ENCODE peak calls at places on chromosomes 12 and 14, in five cellular contexts. One of them, this sample, is unnamed.

GRCh38 chr14:96445844-96446710 is 54.1 kb downstream of the AK7 start:
- DNase-seq in coronary artery: no peak
- DNase-seq in astrocyte of the spinal cord: no peak
- DNase-seq in fibroblast of mammary gland: no peak
- DNase-seq in astrocyte: no peak
- DNase-seq in this sample: no peak

GRCh38 chr12:58695263-58695662 is 225.0 kb downstream of the LRIG3 start:
- DNase-seq in coronary artery: no peak
- DNase-seq in astrocyte of the spinal cord: no peak
- DNase-seq in fibroblast of mammary gland: no peak
- DNase-seq in astrocyte: no peak
- DNase-seq in this sample: no peak

GRCh38 chr12:57756406-57757341 is 1.8 kb downstream of the MARCHF9 start:
- DNase-seq in coronary artery: no peak
- DNase-seq in astrocyte of the spinal cord: no peak
- DNase-seq in fibroblast of mammary gland: no peak
- DNase-seq in astrocyte: no peak
- DNase-seq in this sample: peak; percentile 40

GRCh38 chr14:37232907-37233481 is 35.3 kb downstream of the MIPOL1 start:
- DNase-seq in coronary artery: no peak
- DNase-seq in astrocyte of the spinal cord: peak; percentile 66
- DNase-seq in fibroblast of mammary gland: peak; percentile 75
- DNase-seq in astrocyte: peak; percentile 27
- DNase-seq in this sample: peak; percentile 71

GRCh38 chr14:23481362-23481970 is 12.0 kb downstream of the NGDN start:
- DNase-seq in coronary artery: no peak
- DNase-seq in astrocyte of the spinal cord: peak; percentile 20
- DNase-seq in fibroblast of mammary gland: peak; percentile 27
- DNase-seq in astrocyte: no peak
- DNase-seq in this sample: peak; percentile 47

GRCh38 chr12:46177020-46177419 is 91.8 kb downstream of the SLC38A1 start:
- DNase-seq in coronary artery: no peak
- DNase-seq in astrocyte of the spinal cord: no peak
- DNase-seq in fibroblast of mammary gland: no peak
- DNase-seq in astrocyte: no peak
- DNase-seq in this sample: no peak

GRCh38 chr12:51972849-51973273 is 21.4 kb downstream of the ACVR1B start:
- DNase-seq in coronary artery: peak; percentile 75
- DNase-seq in astrocyte of the spinal cord: peak; percentile 50
- DNase-seq in fibroblast of mammary gland: peak; percentile 89
- DNase-seq in astrocyte: peak; percentile 92
- DNase-seq in this sample: peak; percentile 94

GRCh38 chr12:56954956-56955355 is 2.5 kb downstream of the RDH16 start:
- DNase-seq in coronary artery: no peak
- DNase-seq in astrocyte of the spinal cord: no peak
- DNase-seq in fibroblast of mammary gland: no peak
- DNase-seq in astrocyte: no peak
- DNase-seq in this sample: no peak

GRCh38 chr14:85416771-85417170 is 113.2 kb upstream of the FLRT2 start:
- DNase-seq in coronary artery: no peak
- DNase-seq in astrocyte of the spinal cord: peak; percentile 62
- DNase-seq in fibroblast of mammary gland: peak; percentile 84
- DNase-seq in astrocyte: peak; percentile 77
- DNase-seq in this sample: peak; percentile 83

GRCh38 chr12:111107392-111108178 is 187.2 kb upstream of the MYL2 start:
- DNase-seq in coronary artery: no peak
- DNase-seq in astrocyte of the spinal cord: no peak
- DNase-seq in fibroblast of mammary gland: no peak
- DNase-seq in astrocyte: no peak
- DNase-seq in this sample: no peak

GRCh38 chr12:124167141-124167540 is 127.8 kb upstream of the RFLNA start:
- DNase-seq in coronary artery: no peak
- DNase-seq in astrocyte of the spinal cord: no peak
- DNase-seq in fibroblast of mammary gland: no peak
- DNase-seq in astrocyte: no peak
- DNase-seq in this sample: no peak

GRCh38 chr14:72610831-72611200 is 283.1 kb downstream of the DPF3 start:
- DNase-seq in coronary artery: peak; percentile 66
- DNase-seq in astrocyte of the spinal cord: no peak
- DNase-seq in fibroblast of mammary gland: no peak
- DNase-seq in astrocyte: peak; percentile 53
- DNase-seq in this sample: no peak

DNA sequence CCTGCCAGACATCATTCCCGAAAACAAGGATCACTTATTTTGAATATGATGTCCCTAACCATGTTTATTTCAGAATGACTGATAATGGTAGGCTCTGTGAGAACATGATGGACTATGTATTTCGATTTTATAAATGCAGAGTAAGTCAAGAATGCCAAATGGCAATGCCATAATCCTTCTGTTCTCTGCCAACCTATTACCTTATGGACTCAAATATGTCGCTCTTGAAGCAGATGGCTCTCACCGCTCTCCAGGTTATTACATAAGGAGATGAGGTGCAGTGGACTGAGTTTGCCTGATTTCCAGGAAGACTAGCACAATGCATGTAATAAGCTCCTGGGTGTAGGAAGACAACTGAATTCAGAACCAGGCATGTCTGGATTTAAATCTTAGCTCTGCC is 227.2 kb downstream of the BTG1 start:
- DNase-seq in coronary artery: no peak
- DNase-seq in astrocyte of the spinal cord: no peak
- DNase-seq in fibroblast of mammary gland: no peak
- DNase-seq in astrocyte: no peak
- DNase-seq in this sample: no peak
- H3K4me3 ChIP-seq in coronary artery: no peak overlapping the region
- H3K4me3 ChIP-seq in astrocyte of the spinal cord: no peak overlapping the region
- H3K4me3 ChIP-seq in fibroblast of mammary gland: no peak overlapping the region
- H3K4me3 ChIP-seq in astrocyte: no peak overlapping the region
- H3K4me3 ChIP-seq in this sample: no peak overlapping the region

DNA sequence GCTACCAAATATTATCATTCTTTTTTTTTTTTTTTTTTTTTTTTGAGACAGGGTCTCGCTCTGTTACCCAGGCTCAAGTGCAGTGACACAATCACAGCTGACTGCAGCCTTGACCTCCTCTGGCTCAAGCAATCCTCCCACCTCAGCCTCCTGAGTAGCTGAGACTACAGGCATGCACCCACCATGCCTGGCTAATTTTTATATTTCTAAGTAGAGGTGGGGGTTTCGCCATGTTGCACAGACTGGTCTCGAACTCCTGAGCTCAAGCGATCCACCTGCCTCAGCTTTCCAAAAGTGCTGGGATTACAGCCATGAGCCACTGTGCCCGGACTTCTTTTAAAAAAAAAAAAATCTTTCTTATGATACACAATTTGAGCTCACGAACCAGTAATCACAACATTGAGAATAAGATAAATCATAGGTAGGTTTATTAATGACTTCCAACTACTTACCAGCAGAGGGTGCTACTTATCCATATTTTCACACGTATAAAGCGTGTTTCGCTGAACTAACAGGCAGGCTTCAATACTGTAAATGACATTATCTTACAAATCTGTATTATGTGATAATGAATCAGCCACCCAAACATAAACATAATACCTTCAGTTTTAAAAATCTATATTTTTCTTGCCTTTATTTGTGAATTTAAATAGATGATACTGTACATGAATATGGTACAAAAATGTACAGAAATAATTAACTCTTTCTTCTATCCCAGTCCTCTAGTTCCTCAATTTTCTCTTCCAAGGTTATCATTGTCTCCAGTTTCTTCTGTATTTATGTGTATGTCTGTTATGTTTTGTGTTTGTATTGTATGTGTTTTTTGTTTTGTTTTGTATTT is 42.5 kb upstream of the BCAT1 start:
- DNase-seq in coronary artery: no peak
- DNase-seq in astrocyte of the spinal cord: peak; percentile 75
- DNase-seq in fibroblast of mammary gland: peak; percentile 70
- DNase-seq in astrocyte: peak; percentile 32
- DNase-seq in this sample: peak; percentile 75
- TF ChIP-seq CTCF in coronary artery: peak; percentile 34
- TF ChIP-seq CTCF in astrocyte of the spinal cord: peak; percentile 34
- TF ChIP-seq CTCF in fibroblast of mammary gland: peak; percentile 52
- TF ChIP-seq CTCF in astrocyte: peak; percentile 62
- TF ChIP-seq CTCF in this sample: peak; percentile 51

GRCh38 chr14:81449576-81449975 is 49.5 kb upstream of the STON2 start:
- DNase-seq in coronary artery: no peak
- DNase-seq in astrocyte of the spinal cord: no peak
- DNase-seq in fibroblast of mammary gland: no peak
- DNase-seq in astrocyte: no peak
- DNase-seq in this sample: no peak
- H3K4me3 ChIP-seq in coronary artery: no peak overlapping the region
- H3K4me3 ChIP-seq in astrocyte of the spinal cord: no peak overlapping the region
- H3K4me3 ChIP-seq in fibroblast of mammary gland: no peak overlapping the region
- H3K4me3 ChIP-seq in astrocyte: no peak overlapping the region
- H3K4me3 ChIP-seq in this sample: no peak overlapping the region

DNA sequence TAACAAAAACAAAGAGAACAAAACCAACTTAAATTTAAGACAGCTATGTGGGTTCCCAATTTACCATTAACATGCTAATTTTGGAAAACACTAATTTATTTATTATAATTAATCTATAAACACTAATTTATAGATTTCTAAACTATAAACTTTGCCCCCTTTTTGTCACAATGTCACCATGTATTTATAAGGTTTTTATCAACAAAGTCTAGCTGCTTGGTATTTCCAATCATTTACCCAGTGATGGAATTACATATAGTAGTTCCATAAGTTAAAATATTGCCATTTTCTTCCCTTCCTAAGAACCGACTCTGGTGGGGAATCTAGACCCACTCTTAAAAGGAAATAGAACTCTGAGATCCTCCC is 140.7 kb downstream of the PPM1H start:
- DNase-seq in coronary artery: no peak
- DNase-seq in astrocyte of the spinal cord: no peak
- DNase-seq in fibroblast of mammary gland: no peak
- DNase-seq in astrocyte: no peak
- DNase-seq in this sample: no peak
- TF ChIP-seq CTCF in coronary artery: no peak
- TF ChIP-seq CTCF in astrocyte of the spinal cord: no peak
- TF ChIP-seq CTCF in fibroblast of mammary gland: no peak
- TF ChIP-seq CTCF in astrocyte: no peak
- TF ChIP-seq CTCF in this sample: no peak

GRCh38 chr12:7113389-7113871 is 4.4 kb upstream of the C1RL start:
- DNase-seq in coronary artery: no peak
- DNase-seq in astrocyte of the spinal cord: peak; percentile 39
- DNase-seq in fibroblast of mammary gland: peak; percentile 56
- DNase-seq in astrocyte: no peak
- DNase-seq in this sample: peak; percentile 64
- H3K4me3 ChIP-seq in coronary artery: no peak overlapping the region
- H3K4me3 ChIP-seq in astrocyte of the spinal cord: no peak overlapping the region
- H3K4me3 ChIP-seq in fibroblast of mammary gland: no peak overlapping the region
- H3K4me3 ChIP-seq in astrocyte: no peak overlapping the region
- H3K4me3 ChIP-seq in this sample: no peak overlapping the region

GRCh38 chr12:50765325-50765911 is 1.5 kb downstream of the ATF1 start:
- DNase-seq in coronary artery: no peak
- DNase-seq in astrocyte of the spinal cord: peak; percentile 61
- DNase-seq in fibroblast of mammary gland: peak; percentile 68
- DNase-seq in astrocyte: no peak
- DNase-seq in this sample: peak; percentile 58
- TF ChIP-seq CTCF in coronary artery: peak; percentile 28
- TF ChIP-seq CTCF in astrocyte of the spinal cord: peak; percentile 77
- TF ChIP-seq CTCF in fibroblast of mammary gland: peak; percentile 75
- TF ChIP-seq CTCF in astrocyte: peak; percentile 68
- TF ChIP-seq CTCF in this sample: peak; percentile 66

DNA sequence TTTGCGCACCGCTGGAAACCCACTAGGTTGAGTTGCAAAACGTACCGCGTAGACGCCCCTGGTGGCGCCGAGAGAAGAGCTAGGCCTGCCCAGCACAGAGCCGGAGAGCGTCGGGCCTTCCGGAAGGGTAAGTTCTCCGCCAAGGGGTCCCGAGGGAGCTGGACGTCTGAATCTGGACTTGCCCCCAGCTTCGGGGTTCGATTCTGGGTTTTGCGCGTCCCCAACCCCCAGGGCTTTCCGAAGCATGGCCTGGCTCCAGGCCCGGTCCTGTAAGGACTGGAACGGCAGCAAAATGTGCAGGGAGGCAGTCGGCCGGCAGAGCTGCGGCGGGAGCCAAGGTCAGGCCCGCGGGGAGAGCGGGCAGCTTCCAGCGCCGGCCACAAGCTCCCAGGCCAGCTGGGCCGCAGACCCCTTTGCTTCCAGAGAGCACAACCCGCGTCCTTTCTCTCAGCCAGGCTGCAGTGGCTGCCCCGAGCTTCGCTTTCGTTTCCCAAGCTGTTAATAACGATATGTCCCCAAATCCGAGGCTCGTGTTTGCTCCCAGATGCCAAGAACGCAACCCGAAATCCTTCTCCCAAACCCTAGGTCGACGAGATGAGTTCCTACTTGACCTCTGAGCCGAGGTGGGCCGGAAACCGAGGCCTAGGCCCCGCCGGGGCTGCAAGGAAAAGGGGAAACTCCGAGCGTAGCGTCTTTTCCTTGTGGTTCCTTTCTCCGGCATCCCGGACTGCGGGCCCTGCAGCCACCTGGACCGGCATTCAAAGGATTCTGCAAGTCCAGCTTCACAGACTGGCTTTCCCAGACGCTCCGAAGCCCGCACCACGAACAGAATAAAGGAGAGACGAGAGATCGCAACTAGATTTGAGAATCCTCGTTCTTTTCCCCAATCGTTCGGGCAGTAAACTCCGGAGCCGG is 3.2 kb upstream of the TBX5 start:
- DNase-seq in coronary artery: no peak
- DNase-seq in astrocyte of the spinal cord: no peak
- DNase-seq in fibroblast of mammary gland: peak; percentile 75
- DNase-seq in astrocyte: no peak
- DNase-seq in this sample: peak; percentile 73
- H3K4me3 ChIP-seq in coronary artery: peak overlapping the region; percentile 64
- H3K4me3 ChIP-seq in astrocyte of the spinal cord: no peak overlapping the region
- H3K4me3 ChIP-seq in fibroblast of mammary gland: peak overlapping the region; percentile 65
- H3K4me3 ChIP-seq in astrocyte: no peak overlapping the region
- H3K4me3 ChIP-seq in this sample: peak overlapping the region; percentile 65

GRCh38 chr14:106044949-106045596 is 518.7 kb downstream of the TMEM121 start:
- DNase-seq in coronary artery: no peak
- DNase-seq in astrocyte of the spinal cord: no peak
- DNase-seq in fibroblast of mammary gland: peak; percentile 29
- DNase-seq in astrocyte: no peak
- DNase-seq in this sample: no peak
- TF ChIP-seq CTCF in coronary artery: no peak
- TF ChIP-seq CTCF in astrocyte of the spinal cord: no peak
- TF ChIP-seq CTCF in fibroblast of mammary gland: peak; percentile 44
- TF ChIP-seq CTCF in astrocyte: no peak
- TF ChIP-seq CTCF in this sample: no peak

DNA sequence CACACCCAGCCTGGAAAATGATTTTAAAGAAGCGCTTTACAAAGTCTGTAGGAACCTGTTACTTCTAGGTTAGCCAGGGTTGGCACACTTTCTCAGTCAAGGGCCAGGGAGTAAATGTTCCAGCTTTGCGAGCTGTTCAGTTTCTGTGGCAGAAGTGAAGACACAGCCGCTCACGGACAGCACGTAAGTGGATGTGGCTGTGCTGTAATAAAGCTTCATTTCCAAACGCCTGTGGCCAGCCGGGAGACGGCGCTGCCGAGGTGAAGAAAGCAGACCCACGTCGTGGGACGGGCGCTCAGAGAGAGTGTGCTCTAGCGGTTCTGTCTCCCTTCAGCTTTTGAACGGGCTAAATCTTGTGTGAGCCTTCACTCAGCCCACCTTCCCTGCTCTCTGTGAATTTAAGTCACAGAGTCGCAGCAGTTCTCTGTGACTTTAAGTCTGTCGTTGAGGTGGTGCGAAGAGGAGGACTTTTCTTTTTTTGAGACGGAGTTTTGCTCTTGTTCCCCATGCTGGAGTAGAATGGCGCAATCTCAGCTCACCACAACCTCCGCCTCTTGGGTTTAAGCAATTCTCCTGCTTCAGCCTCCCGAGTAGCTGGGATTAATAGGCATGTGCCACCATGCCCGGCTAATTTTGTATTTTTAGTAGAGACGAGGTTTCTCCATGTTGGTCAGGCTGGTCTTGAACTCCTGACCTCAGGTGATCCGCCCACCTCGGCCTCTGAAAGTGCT is 35.6 kb downstream of the EP400 start:
- DNase-seq in coronary artery: no peak
- DNase-seq in astrocyte of the spinal cord: no peak
- DNase-seq in fibroblast of mammary gland: no peak
- DNase-seq in astrocyte: no peak
- DNase-seq in this sample: no peak
- H3K4me3 ChIP-seq in coronary artery: no peak overlapping the region
- H3K4me3 ChIP-seq in astrocyte of the spinal cord: no peak overlapping the region
- H3K4me3 ChIP-seq in fibroblast of mammary gland: no peak overlapping the region
- H3K4me3 ChIP-seq in astrocyte: no peak overlapping the region
- H3K4me3 ChIP-seq in this sample: no peak overlapping the region

This sample was measured in fibroblast of pulmonary artery.